ENCODE peak calls at places on chromosomes 16 and 17, in four cellular contexts. E, Y, X and L are unnamed samples.

GRCh38 chr17:55769625-55770000 is 18.8 kb downstream of the PCTP start:
- DNase-seq in E (no peak), Y (no peak), X (no peak), L (no peak)

GRCh38 chr17:58517378-58517927 is 3.0 kb upstream of the MTMR4 start:
- DNase-seq in E (no peak), Y (no peak), X (no peak), L (no peak)

GRCh38 chr17:16377804-16378400 is 3.0 kb upstream of the UBB start:
- DNase-seq in E (no peak), Y (no peak), X (no peak), L (no peak)

GRCh38 chr16:57949595-57950238 is 21.2 kb downstream of the CNGB1 start:
- DNase-seq in E (no peak), Y (no peak), X (no peak), L (no peak)

GRCh38 chr17:49836111-49837030 is 11.5 kb downstream of the TAC4 start:
- DNase-seq in E (no peak), Y (no peak), X (no peak), L (no peak)

GRCh38 chr16:11667824-11668589 is at the start of gene SNN:
- DNase-seq in E (peak; percentile 96), Y (no peak), X (peak; percentile 85), L (peak; percentile 95)

GRCh38 chr17:12088035-12088434 is 67.4 kb downstream of the MAP2K4 start:
- DNase-seq in E (no peak), Y (no peak), X (no peak), L (no peak)

GRCh38 chr16:84119368-84119767 is 2.6 kb upstream of the MBTPS1 start:
- DNase-seq in E (no peak), Y (no peak), X (no peak), L (no peak)

GRCh38 chr17:41360291-41360995 is 9.2 kb downstream of the KRT33B start:
- DNase-seq in E (no peak), Y (no peak), X (no peak), L (no peak)

GRCh38 chr16:82943371-82943770 is 316.6 kb downstream of the CDH13 start:
- DNase-seq in E (no peak), Y (no peak), X (no peak), L (no peak)

GRCh38 chr16:24820522-24820921 is 25.2 kb upstream of the SLC5A11 start:
- DNase-seq in E (no peak), Y (no peak), X (no peak), L (no peak)

GRCh38 chr17:50731575-50732460 is 12.4 kb downstream of the LUC7L3 start:
- DNase-seq in E (no peak), Y (no peak), X (no peak), L (no peak)

GRCh38 chr16:2779978-2780898 is 3.2 kb upstream of the ELOB start:
- DNase-seq in E (peak; percentile 39), Y (no peak), X (no peak), L (no peak)

GRCh38 chr17:32350662-32351418 is 883 bp downstream of the ZNF207 start:
- DNase-seq in E (peak; percentile 50), Y (no peak), X (peak; percentile 55), L (no peak)

GRCh38 chr16:86019446-86020047 is 120.6 kb downstream of the IRF8 start:
- DNase-seq in E (peak; percentile 60), Y (peak; percentile 55), X (no peak), L (no peak)

GRCh38 chr17:20979792-20980083 is 63.1 kb downstream of the USP22 start:
- DNase-seq in E (no peak), Y (no peak), X (no peak), L (no peak)

GRCh38 chr17:34356194-34356593 is at the start of gene CCL13:
- DNase-seq in E (no peak), Y (no peak), X (no peak), L (no peak)

GRCh38 chr16:85871756-85872155 is 27.2 kb upstream of the IRF8 start:
- DNase-seq in E (no peak), Y (no peak), X (no peak), L (no peak)

GRCh38 chr17:78491236-78492115 is 85.7 kb downstream of the DNAH17 start:
- DNase-seq in E (no peak), Y (no peak), X (no peak), L (no peak)

GRCh38 chr17:78498848-78499247 is 78.3 kb downstream of the DNAH17 start:
- DNase-seq in E (no peak), Y (no peak), X (no peak), L (no peak)

GRCh38 chr17:72119963-72120877 is 600 bp upstream of the SOX9 start:
- DNase-seq in E (peak; percentile 75), Y (no peak), X (no peak), L (peak; percentile 71)

GRCh38 chr17:79950306-79950705 is 85.4 kb downstream of the TBC1D16 start:
- DNase-seq in E (peak; percentile 65), Y (no peak), X (no peak), L (no peak)

DNA sequence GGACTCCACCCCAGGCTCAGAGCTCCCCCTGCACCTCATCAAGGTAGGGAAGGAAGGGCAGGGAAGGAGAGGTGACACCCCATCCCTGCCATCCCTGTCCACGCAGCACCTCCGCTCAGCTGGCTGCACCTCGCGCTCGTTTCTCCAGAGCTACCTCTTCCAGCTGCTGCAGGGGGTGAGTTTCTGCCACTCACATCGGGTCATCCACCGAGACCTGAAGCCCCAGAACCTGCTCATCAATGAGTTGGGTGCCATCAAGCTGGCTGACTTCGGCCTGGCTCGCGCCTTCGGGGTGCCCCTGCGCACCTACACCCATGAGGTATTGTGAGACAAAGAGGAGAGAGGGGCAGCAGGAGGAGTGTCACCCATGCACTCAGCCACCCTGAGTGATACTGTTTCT is 1.4 kb downstream of the CDK3 start:
- DNase-seq in E (no peak), Y (no peak), X (no peak), L (no peak)
- H3K9me3 ChIP-seq in E (no peaks in the 10 kb centered on the region), Y (no peaks in the 10 kb centered on the region), X (no peaks in the 10 kb centered on the region), L (no peaks in the 10 kb centered on the region)

GRCh38 chr16:30773826-30774225 is 11.7 kb downstream of the RNF40 start:
- DNase-seq in E (no peak), Y (no peak), X (no peak), L (no peak)
- H3K4me3 ChIP-seq in E (no peak overlapping the region), Y (no peak overlapping the region), X (no peak overlapping the region), L (no peak overlapping the region)

DNA sequence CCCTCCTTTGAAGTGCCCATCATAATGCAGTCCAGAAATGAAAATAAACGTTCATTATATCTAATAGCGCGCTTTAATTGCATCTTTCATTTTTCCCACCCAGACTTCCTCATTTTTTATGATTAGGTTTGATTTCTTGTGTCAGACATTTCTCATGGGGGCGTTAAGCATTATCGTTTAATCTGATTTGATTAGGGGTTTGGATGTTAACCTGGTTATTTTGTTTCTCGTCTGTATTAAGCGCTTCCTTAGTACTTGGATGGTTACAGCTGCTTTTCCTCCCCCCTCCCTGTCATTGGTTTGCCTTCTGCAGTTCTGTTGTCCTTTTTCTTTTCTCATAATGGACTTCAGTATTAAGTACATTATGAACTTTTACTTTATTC is 540 bp downstream of the MFSD11 start:
- DNase-seq in E (no peak), Y (no peak), X (no peak), L (no peak)
- H3K36me3 ChIP-seq in E (peaks cover 30% of the 10 kb centered on the region), Y (peaks cover 15% of the 10 kb centered on the region), X (peaks cover 30% of the 10 kb centered on the region), L (peaks cover 36% of the 10 kb centered on the region)

DNA sequence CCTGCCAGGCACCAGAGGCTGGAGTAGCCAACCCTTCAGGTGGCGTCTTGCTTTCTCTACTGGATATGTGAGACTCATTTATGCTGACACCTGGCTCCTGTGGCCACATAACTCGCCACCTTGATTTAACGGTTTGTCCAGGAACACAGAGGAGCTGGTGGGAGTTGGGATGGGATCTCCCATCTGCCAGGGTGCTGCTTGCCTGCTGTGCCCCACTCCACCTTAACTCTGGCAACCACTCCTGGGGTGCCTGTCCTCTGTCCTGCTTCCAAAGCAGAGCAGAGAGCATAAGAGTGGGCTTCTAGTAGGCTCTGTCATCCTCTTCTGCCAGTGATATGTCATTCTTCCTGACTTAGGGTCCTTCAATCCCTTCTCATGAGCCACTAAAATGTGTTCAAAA is 63.4 kb upstream of the ZNF423 start:
- DNase-seq in E (no peak), Y (no peak), X (no peak), L (no peak)
- H3K9me3 ChIP-seq in E (no peaks in the 10 kb centered on the region), Y (no peaks in the 10 kb centered on the region), X (no peaks in the 10 kb centered on the region), L (no peaks in the 10 kb centered on the region)

DNA sequence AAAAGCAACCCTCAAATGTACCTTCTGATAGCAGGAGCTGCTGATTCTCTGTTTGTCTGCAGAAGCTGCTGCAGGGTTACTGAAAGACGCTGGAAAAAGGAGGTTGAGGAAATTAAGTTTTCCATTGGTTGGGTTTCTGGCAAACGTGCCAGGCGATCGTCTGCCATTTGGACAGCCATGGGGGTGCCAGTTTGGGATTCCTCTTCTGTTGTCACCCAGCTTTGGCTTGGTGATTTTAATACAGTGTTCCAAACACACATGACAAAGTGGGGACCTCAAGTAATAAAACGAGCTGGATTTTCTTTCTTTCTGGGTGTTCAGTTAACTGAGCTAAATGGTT is 185.5 kb upstream of the ZFHX3 start:
- DNase-seq in E (no peak), Y (no peak), X (no peak), L (no peak)
- H3K4me3 ChIP-seq in E (no peak overlapping the region), Y (no peak overlapping the region), X (no peak overlapping the region), L (peak overlapping the region; percentile 87)

DNA sequence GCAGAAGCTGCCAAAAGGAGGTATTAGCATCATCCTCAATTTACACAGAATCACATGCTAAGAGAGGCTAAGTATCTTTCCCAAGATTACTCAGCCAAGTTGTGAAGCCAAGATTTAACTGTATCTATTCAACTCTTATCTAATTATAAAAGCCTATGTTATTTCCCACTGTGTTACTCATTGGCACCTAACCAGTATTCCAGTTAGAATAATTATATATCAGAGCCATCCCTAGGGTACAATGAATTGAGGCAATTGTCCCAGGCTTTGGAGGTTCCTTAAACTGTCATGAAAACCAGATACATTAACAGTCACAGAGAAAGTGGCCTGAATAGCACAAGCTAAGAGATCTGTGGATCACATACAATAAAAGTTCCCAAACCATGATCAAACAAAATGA is 10.9 kb upstream of the AMFR start:
- DNase-seq in E (no peak), Y (no peak), X (no peak), L (no peak)
- H3K36me3 ChIP-seq in E (peaks cover 11% of the 10 kb centered on the region), Y (peaks cover 7% of the 10 kb centered on the region), X (peaks cover 70% of the 10 kb centered on the region), L (peaks cover 56% of the 10 kb centered on the region)

GRCh38 chr17:27082023-27082774 is 211.7 kb upstream of the WSB1 start:
- DNase-seq in E (no peak), Y (no peak), X (no peak), L (no peak)
- H3K9me3 ChIP-seq in E (peaks cover 32% of the 10 kb centered on the region), Y (peaks cover 4% of the 10 kb centered on the region), X (no peaks in the 10 kb centered on the region), L (no peaks in the 10 kb centered on the region)

DNA sequence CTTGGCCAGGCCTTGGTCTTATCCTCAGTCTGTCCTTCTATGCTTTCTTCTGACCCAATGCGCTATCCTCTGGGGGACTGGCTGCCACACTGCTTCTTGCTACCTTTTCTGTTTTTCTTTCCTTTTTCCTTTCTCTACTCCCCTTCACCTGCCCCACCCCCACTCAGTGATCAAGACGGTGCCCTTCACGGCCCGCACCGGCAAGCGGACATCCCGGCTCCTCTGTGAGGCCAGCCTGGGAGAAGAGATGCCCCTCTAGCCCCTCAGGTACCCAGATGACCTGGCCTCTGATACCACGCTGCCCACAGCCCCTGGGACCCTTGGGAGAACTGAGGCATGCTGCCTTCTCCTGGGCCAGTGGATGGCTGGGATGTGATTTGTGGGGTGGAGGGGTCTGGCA is 15.6 kb downstream of the SPATA32 start:
- DNase-seq in E (no peak), Y (no peak), X (no peak), L (no peak)
- H3K4me3 ChIP-seq in E (peak overlapping the region; percentile 77), Y (no peak overlapping the region), X (no peak overlapping the region), L (peak overlapping the region; percentile 74)

GRCh38 chr16:62391940-62392339 is 355.7 kb upstream of the CDH8 start:
- DNase-seq in E (no peak), Y (no peak), X (no peak), L (no peak)
- H3K36me3 ChIP-seq in E (no peaks in the 10 kb centered on the region), Y (no peaks in the 10 kb centered on the region), X (no peaks in the 10 kb centered on the region), L (no peaks in the 10 kb centered on the region)